ENCODE peak calls at places on chromosomes 2 and 18, in four cellular contexts. X, A, L and V are unnamed samples. For H3K9me3, the result is how much of the 10 kb centered on the place peaks cover.

GRCh38 chr2:180931841-180932240 is 48.6 kb upstream of the UBE2E3 start:
- DNase-seq in A (no peak), L (no peak), X (no peak), V (no peak)

GRCh38 chr18:8726963-8727730 is 21.8 kb downstream of the MTCL1 start:
- DNase-seq in A (no peak), X (no peak), L (no peak), V (no peak)

GRCh38 chr2:11764920-11765319 is 18.5 kb downstream of the LPIN1 start:
- DNase-seq in A (peak), L (no peak), X (no peak), V (no peak)

GRCh38 chr2:36578343-36579296 is 19.3 kb downstream of the FEZ2 start:
- DNase-seq in L (no peak), X (no peak), A (no peak), V (no peak)

GRCh38 chr2:20229322-20230201 is 4.6 kb upstream of the SDC1 start:
- DNase-seq in L (no peak), A (no peak), X (no peak), V (no peak)

GRCh38 chr18:59744271-59744721 is 47.1 kb upstream of the CCBE1 start:
- DNase-seq in L (no peak), X (no peak), A (no peak), V (no peak)

GRCh38 chr2:224982910-224983688 is 59.2 kb downstream of the DOCK10 start:
- DNase-seq in X (no peak), L (peak), A (no peak), V (no peak)

GRCh38 chr18:50879302-50880107 is 587 bp downstream of the ME2 start:
- DNase-seq in L (peak), X (peak), A (peak), V (peak)

GRCh38 chr18:36697905-36698304 is 130.9 kb downstream of the TPGS2 start:
- DNase-seq in X (no peak), L (no peak), A (no peak), V (no peak)

GRCh38 chr2:39468574-39469331 is 31.7 kb upstream of the MAP4K3 start:
- DNase-seq in A (no peak), X (no peak), L (no peak), V (no peak)

GRCh38 chr2:158746488-158746887 is 48.6 kb upstream of the DAPL1 start:
- DNase-seq in A (no peak), X (no peak), L (no peak), V (no peak)

GRCh38 chr2:238260879-238261278 is 21.0 kb upstream of the HES6 start:
- DNase-seq in L (no peak), A (peak), X (no peak), V (no peak)

GRCh38 chr2:15730545-15731212 is 139.0 kb downstream of the DDX1 start:
- DNase-seq in X (peak), L (no peak), A (peak), V (no peak)

GRCh38 chr18:79068299-79068945 is 772 bp upstream of the ATP9B start:
- DNase-seq in A (no peak), X (no peak), L (no peak), V (peak)

GRCh38 chr2:7813541-7814310 is 868.1 kb upstream of the ID2 start:
- DNase-seq in A (no peak), X (no peak), L (no peak), V (no peak)

GRCh38 chr2:99656938-99657337 is 167.1 kb upstream of the REV1 start:
- DNase-seq in A (no peak), L (no peak), X (no peak), V (no peak)

GRCh38 chr2:241991236-241991635 is 121.7 kb downstream of the RTP5 start:
- DNase-seq in L (no peak), X (no peak), A (no peak), V (no peak)
- H3K9me3 ChIP-seq in L (under half), X (under half), A (under half), V (under half)

GRCh38 chr18:13932285-13933025 is 17.1 kb upstream of the MC2R start:
- DNase-seq in L (no peak), X (no peak), A (no peak), V (no peak)

GRCh38 chr18:13934676-13935075 is 19.3 kb upstream of the MC2R start:
- DNase-seq in A (no peak), X (no peak), L (no peak), V (no peak)

GRCh38 chr18:13930964-13931363 is 15.6 kb upstream of the MC2R start:
- DNase-seq in L (no peak), A (no peak), X (no peak), V (no peak)

GRCh38 chr18:13934058-13934457 is 18.7 kb upstream of the MC2R start:
- DNase-seq in X (no peak), A (no peak), L (no peak), V (no peak)
- H3K9me3 ChIP-seq in X (under half), A (under half), L (under half), V (under half)

DNA sequence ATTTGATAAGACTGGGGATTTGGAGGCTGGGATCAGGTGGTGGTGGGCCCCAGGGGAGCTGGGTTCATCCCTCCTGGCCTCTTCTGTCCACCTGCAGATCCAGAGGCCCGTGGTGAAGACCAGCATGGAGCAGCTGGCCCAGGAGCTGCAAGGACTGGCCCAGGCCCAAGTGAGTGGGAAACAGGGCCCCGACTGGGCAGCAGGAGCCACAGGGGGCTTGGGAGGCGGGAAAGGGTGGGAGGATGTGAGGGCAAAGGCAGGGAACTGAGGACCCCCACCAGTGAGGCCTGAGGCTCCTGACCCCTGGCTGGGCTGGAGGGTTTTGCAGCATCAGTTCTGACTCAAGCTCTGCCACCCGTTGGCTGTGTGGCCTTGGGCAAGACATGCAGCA is 11.3 kb downstream of the PROM2 start:
- DNase-seq in X (no peak), L (no peak), A (peak), V (no peak)
- H3K9me3 ChIP-seq in X (under half), L (under half), A (under half), V (under half)

GRCh38 chr2:239917957-239918481 is 107.1 kb downstream of the NDUFA10 start:
- DNase-seq in L (no peak), A (no peak), X (no peak), V (no peak)
- H3K9me3 ChIP-seq in L (under half), A (under half), X (under half), V (under half)

GRCh38 chr2:185510060-185510459 is 228.5 kb upstream of the FSIP2 start:
- DNase-seq in X (no peak), L (no peak), A (no peak), V (no peak)
- H3K9me3 ChIP-seq in X (under half), L (under half), A (under half), V (under half)

GRCh38 chr2:168592181-168592831 is 136.2 kb downstream of the CERS6 start:
- DNase-seq in X (no peak), A (no peak), L (no peak), V (no peak)
- H3K9me3 ChIP-seq in X (under half), A (under half), L (under half), V (under half)